ENCODE peak calls at places on chromosomes 6 and 20, in eight cellular contexts. G is suprapubic skin, I is A549, W is ovary, A is GM12892, N is NB4, P is IMR-90, R is HCT116. E is an unnamed sample.

GRCh38 chr6:35487653-35488516 is 9.0 kb downstream of the TEAD3 start:
- DNase-seq in N (peak), I (no peak), P (peak), A (no peak), G (no peak), R (no peak), W (peak), E (no peak)

GRCh38 chr6:99604161-99605073 is 2.2 kb upstream of the PRDM13 start:
- DNase-seq in G (no peak), I (no peak), R (no peak), W (no peak), A (no peak), N (no peak), P (no peak), E (peak)

GRCh38 chr6:30901436-30901835 is 6.6 kb upstream of the GTF2H4 start:
- DNase-seq in R (no peak), A (no peak), W (no peak), I (no peak), N (no peak), P (no peak), G (no peak), E (no peak)

GRCh38 chr6:156791261-156791850 is 14.2 kb downstream of the ARID1B start:
- DNase-seq in N (peak), W (no peak), R (no peak), P (peak), I (no peak), G (no peak), A (no peak), E (peak)

GRCh38 chr20:24742436-24742835 is 206.6 kb upstream of the CST7 start:
- DNase-seq in N (no peak), R (no peak), I (no peak), A (no peak), W (no peak), G (no peak), P (no peak), E (no peak)

GRCh38 chr6:5116243-5116991 is 31.3 kb downstream of the PPP1R3G start:
- DNase-seq in N (no peak), A (no peak), R (no peak), P (peak), I (no peak), W (no peak), G (no peak), E (no peak)

GRCh38 chr20:6496874-6497273 is 270.6 kb upstream of the BMP2 start:
- DNase-seq in N (no peak), I (no peak), G (no peak), A (no peak), P (no peak), W (no peak), R (no peak), E (no peak)

GRCh38 chr6:71488186-71488585 is 199.6 kb downstream of the OGFRL1 start:
- DNase-seq in W (no peak), N (no peak), G (no peak), R (no peak), P (no peak), A (no peak), I (no peak), E (no peak)

GRCh38 chr6:157460182-157460999 is 79.4 kb downstream of the ZDHHC14 start:
- DNase-seq in P (peak), A (no peak), G (no peak), R (no peak), N (no peak), W (no peak), I (no peak), E (peak)

GRCh38 chr6:33091957-33092356 is 16.2 kb downstream of the HLA-DPB1 start:
- DNase-seq in N (peak), R (peak), I (no peak), W (no peak), P (no peak), G (no peak), A (peak), E (peak)

GRCh38 chr6:127341471-127342202 is 1.8 kb downstream of the ECHDC1 start:
- DNase-seq in I (no peak), W (no peak), P (no peak), G (no peak), N (peak), R (no peak), A (no peak), E (no peak)

GRCh38 chr6:24775520-24776058 is 852 bp downstream of the GMNN start:
- DNase-seq in W (no peak), R (no peak), A (no peak), P (peak), I (no peak), N (peak), G (no peak), E (peak)

GRCh38 chr6:111758608-111759293 is 114.5 kb downstream of the FYN start:
- DNase-seq in I (no peak), N (no peak), W (no peak), R (no peak), P (no peak), G (no peak), A (no peak), E (no peak)

GRCh38 chr20:2878515-2878914 is 5.2 kb downstream of the PTPRA start:
- DNase-seq in N (no peak), G (no peak), A (no peak), R (no peak), I (no peak), W (no peak), P (no peak), E (no peak)

GRCh38 chr20:50067461-50067860 is 45.5 kb downstream of the UBE2V1 start:
- DNase-seq in A (no peak), G (no peak), I (no peak), R (no peak), W (no peak), N (no peak), P (no peak), E (no peak)

GRCh38 chr20:29878777-29879442 is 1378.6 kb upstream of the DEFB115 start:
- DNase-seq in G (peak), A (no peak), I (no peak), N (no peak), R (no peak), P (no peak), W (no peak), E (no peak)

GRCh38 chr20:48202774-48203173 is 417.5 kb upstream of the SULF2 start:
- DNase-seq in I (no peak), A (no peak), W (no peak), N (no peak), P (no peak), R (no peak), G (no peak), E (no peak)

GRCh38 chr20:63791497-63792156 is 39.4 kb downstream of the ZBTB46 start:
- DNase-seq in I (no peak), W (peak), N (no peak), R (no peak), G (no peak), P (no peak), A (no peak), E (no peak)

GRCh38 chr20:46809961-46810360 is 84.7 kb upstream of the EYA2 start:
- DNase-seq in I (no peak), R (no peak), N (no peak), W (no peak), A (no peak), G (no peak), P (no peak), E (no peak)

GRCh38 chr6:105669232-105669631 is 266.4 kb upstream of the PREP start:
- DNase-seq in P (no peak), W (no peak), G (no peak), R (no peak), A (no peak), N (no peak), I (no peak), E (no peak)

GRCh38 chr6:108651781-108652227 is 91.1 kb downstream of the FOXO3 start:
- DNase-seq in P (peak), W (no peak), A (no peak), R (no peak), N (no peak), I (no peak), G (no peak), E (no peak)

GRCh38 chr20:48390981-48391380 is 436.8 kb downstream of the PREX1 start:
- DNase-seq in W (no peak), N (no peak), G (no peak), A (no peak), I (no peak), P (no peak), R (no peak), E (no peak)

GRCh38 chr20:50471231-50471630 is 39.0 kb upstream of the PTPN1 start:
- DNase-seq in N (no peak), R (no peak), A (no peak), I (no peak), P (no peak), G (no peak), W (no peak), E (peak)

GRCh38 chr6:52663120-52663934 is 7.6 kb upstream of the TMEM14A start:
- DNase-seq in N (peak), A (peak), R (peak), P (peak), I (peak), W (peak), G (no peak), E (peak)

GRCh38 chr20:12573428-12573827 is 435.3 kb upstream of the SPTLC3 start:
- DNase-seq in R (no peak), P (no peak), A (no peak), N (no peak), W (no peak), G (no peak), I (no peak), E (no peak)

GRCh38 chr20:36550797-36551299 is 9.5 kb downstream of the MYL9 start:
- DNase-seq in A (no peak), R (no peak), W (peak), I (no peak), G (no peak), P (peak), N (no peak), E (no peak)

GRCh38 chr20:18252597-18253451 is 35.5 kb upstream of the ZNF133 start:
- DNase-seq in I (peak), P (no peak), N (no peak), R (peak), G (no peak), A (no peak), W (no peak), E (no peak)

GRCh38 chr6:116349216-116349615 is 21.5 kb upstream of the DSE start:
- DNase-seq in G (no peak), N (no peak), P (peak), I (no peak), R (no peak), W (no peak), A (no peak), E (no peak)

DNA sequence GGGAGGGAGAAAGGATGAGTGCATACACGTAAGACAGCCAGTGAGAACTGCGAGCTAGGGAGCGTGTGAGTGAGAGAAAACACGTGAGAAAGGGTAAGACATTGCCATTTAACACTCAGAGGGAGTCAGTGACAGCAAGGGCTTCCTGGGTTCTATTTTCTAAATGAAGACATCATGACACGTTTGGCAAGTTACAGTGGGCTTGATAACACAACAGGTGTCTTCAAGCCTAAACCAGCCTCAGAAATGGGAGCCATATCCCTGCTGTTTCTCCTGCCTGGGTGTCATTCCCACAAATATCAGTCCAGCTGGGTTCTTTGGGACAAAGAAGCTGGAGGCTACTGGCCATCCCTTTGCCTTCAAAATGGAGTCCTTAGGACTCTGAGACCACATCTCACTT is 16.9 kb upstream of the MOCS1 start:
- DNase-seq in G (no peak), W (no peak), N (no peak), R (no peak), A (no peak), P (no peak), I (no peak), E (no peak)
- TF ChIP-seq POLR2A in G (no peak), W (no peak), N (no peak), R (no peak), A (no peak), P (no peak), I (no peak), E (no peak)

GRCh38 chr6:142301421-142302391 is at the start of gene ADGRG6:
- DNase-seq in A (peak), P (peak), G (peak), W (peak), N (no peak), R (peak), I (peak), E (peak)
- TF ChIP-seq POLR2A in A (no peak), P (no peak), G (no peak), W (no peak), N (no peak), R (peak), I (peak), E (no peak)

DNA sequence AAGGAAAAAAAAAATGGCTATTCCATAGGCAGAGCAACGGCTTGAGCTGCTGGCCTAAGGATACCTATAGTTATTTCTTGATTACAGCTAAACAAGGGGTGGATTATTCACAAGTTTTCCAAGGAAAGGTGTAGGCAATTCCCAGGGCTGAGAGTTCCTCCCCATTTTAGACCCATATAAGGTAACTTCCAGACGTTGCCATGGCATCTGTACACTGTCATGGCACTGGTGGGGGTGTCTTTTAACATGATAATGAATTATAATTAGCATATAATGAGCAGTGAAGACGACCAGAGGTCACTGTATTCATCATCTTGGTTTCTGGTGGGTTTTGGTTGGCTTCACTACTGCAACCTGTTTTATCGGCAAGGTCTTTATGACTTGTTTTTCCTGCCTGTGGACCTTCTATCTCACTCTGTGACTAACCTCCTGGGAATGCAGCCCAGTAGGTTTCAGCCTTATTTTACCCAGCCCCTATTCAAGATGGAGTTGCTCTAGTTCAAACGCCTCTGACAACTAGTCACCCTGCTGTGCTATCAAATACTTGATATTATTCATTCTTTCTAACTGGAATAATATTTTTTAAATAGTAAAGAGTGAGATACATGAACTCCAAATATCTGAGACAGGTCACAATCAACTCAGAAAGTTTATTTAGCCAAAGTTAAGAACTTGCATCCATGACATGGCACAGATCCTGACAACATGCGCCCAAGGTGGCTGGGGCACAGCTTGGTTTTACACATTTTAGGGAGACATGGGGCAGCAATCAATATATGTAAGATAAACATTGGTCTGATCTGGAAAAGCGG is 1.4 kb upstream of the UFL1 start:
- DNase-seq in P (peak), G (no peak), R (peak), A (no peak), W (no peak), N (no peak), I (no peak), E (no peak)
- TF ChIP-seq POLR2A in P (no peak), G (no peak), R (no peak), A (no peak), W (no peak), N (no peak), I (no peak), E (no peak)

DNA sequence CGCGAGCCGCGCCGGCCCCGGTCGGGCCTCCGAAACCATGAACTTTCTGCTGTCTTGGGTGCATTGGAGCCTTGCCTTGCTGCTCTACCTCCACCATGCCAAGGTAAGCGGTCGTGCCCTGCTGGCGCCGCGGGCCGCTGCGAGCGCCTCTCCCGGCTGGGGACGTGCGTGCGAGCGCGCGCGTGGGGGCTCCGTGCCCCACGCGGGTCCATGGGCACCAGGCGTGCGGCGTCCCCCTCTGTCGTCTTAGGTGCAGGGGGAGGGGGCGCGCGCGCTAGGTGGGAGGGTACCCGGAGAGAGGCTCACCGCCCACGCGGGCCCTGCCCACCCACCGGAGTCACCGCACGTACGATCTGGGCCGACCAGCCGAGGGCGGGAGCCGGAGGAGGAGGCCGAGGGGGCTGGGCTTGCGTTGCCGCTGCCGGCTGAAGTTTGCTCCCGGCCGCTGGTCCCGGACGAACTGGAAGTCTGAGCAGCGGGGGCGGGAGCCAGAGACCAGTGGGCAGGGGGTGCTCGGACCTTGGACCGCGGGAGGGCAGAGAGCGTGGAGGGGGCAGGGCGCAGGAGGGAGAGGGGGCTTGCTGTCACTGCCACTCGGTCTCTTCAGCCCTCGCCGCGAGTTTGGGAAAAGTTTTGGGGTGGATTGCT is 1.3 kb downstream of the VEGFA start:
- DNase-seq in W (peak), I (no peak), G (peak), R (no peak), A (peak), N (peak), P (peak), E (peak)
- TF ChIP-seq POLR2A in W (peak), I (no peak), G (no peak), R (no peak), A (no peak), N (no peak), P (peak), E (peak)

DNA sequence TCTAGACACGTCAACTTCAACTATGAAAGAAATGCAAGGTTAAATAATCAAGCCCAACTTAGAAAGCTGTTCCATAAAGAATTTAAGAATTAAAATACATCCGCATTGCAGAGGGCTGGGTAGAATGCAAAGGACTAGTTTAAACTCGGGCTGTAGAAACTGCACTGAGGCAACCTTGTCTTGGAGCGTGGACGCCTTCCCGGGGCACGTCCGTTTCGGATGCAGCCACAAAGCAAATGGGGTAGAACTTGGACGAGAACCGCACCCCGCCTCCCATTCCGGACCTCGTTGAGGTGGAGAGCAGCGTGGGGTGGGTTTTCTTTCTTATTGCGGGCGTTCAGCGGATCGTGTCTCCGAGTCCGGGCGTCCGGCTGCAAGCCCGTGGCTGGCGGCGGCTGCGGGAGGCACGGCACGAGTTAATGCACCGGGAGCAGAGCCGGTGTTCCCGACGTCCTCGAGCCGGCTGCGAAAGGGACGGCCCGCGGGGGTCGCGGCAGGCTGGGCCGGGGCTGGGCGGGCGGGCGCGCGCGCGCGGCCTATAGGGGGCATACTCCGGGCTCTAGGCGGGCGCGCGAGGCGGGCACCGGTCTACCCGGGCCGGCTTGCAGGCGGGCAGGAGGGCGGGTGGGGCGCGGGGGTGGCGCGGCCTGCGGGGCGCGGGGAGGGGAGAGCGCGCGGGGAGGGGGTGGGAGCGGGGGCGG is 2.0 kb downstream of the JARID2 start:
- DNase-seq in I (peak), P (peak), G (peak), A (peak), W (peak), R (no peak), N (peak), E (peak)
- TF ChIP-seq POLR2A in I (peak), P (peak), G (no peak), A (no peak), W (peak), R (no peak), N (no peak), E (peak)

DNA sequence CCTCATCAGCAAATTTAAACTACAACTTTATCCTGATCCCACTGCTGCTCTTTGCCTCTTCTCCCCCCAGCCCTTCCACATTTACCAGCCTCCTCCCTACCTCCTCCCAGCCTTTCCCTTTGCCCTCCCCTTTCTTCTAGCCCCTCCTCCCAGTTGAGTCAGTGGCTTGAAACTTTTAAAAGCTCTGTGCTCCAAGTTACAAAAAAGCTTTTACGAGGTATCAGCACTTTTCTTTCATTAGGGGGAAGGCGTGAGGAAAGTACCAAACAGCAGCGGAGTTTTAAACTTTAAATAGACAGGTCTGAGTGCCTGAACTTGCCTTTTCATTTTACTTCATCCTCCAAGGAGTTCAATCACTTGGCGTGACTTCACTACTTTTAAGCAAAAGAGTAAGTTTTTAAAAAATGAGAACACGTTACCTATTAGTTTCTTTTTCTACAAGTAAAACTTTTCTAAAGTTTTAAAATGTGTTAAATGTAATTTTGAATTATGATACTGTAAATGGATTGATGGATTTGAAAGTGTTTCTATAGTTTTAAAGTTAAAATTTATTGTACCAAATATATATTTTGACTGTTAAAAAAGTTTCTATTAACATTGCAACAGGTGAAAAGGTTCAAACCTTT is at the start of gene GJA1:
- DNase-seq in A (no peak), I (peak), N (peak), G (no peak), W (peak), P (peak), R (no peak), E (no peak)
- TF ChIP-seq POLR2A in A (no peak), I (no peak), N (peak), G (no peak), W (peak), P (peak), R (no peak), E (no peak)

GRCh38 chr6:168200571-168201134 is 118.9 kb downstream of the DACT2 start:
- DNase-seq in I (no peak), N (no peak), R (no peak), W (no peak), A (no peak), G (peak), P (no peak), E (no peak)
- TF ChIP-seq POLR2A in I (no peak), N (no peak), R (no peak), W (no peak), A (no peak), G (no peak), P (no peak), E (no peak)

GRCh38 chr6:44245912-44246662 is 814 bp upstream of the HSP90AB1 start:
- DNase-seq in G (peak), W (peak), R (peak), N (peak), A (peak), P (peak), I (peak), E (peak)
- TF ChIP-seq POLR2A in G (no peak), W (no peak), R (no peak), N (no peak), A (no peak), P (no peak), I (peak), E (no peak)

GRCh38 chr6:110180228-110181008 is at the start of gene CDC40:
- DNase-seq in W (peak), P (no peak), I (peak), G (peak), N (no peak), A (peak), R (no peak), E (peak)
- TF ChIP-seq POLR2A in W (no peak), P (no peak), I (peak), G (no peak), N (peak), A (peak), R (no peak), E (peak)

E was measured in erythroblast.